ENCODE peak calls at places on chromosomes 11 and 22, in five cellular contexts. B is cardiac muscle cell, T is AG10803, X is foreskin fibroblast, D is uterus. A is an unnamed sample.

GRCh38 chr22:29269230-29269604 is 1.1 kb downstream of the EWSR1 start:
- DNase-seq in B (peak), X (no peak), T (no peak), D (no peak), A (no peak)

GRCh38 chr11:27898166-27898565 is 197.9 kb upstream of the BDNF start:
- DNase-seq in B (no peak), X (no peak), T (no peak), D (no peak), A (no peak)

GRCh38 chr22:48070760-48071159 is 1308.3 kb downstream of the TBC1D22A start:
- DNase-seq in D (no peak), T (no peak), B (no peak), X (no peak), A (no peak)

GRCh38 chr11:113073290-113073953 is 112.2 kb downstream of the NCAM1 start:
- DNase-seq in X (no peak), T (peak), B (peak), D (no peak), A (no peak)

GRCh38 chr11:119907934-119908760 is 179.1 kb upstream of the NECTIN1 start:
- DNase-seq in B (no peak), X (no peak), D (no peak), T (no peak), A (no peak)

GRCh38 chr11:61545341-61545740 is 35.5 kb downstream of the SYT7 start:
- DNase-seq in X (no peak), T (no peak), B (no peak), D (no peak), A (no peak)

GRCh38 chr11:26584818-26585217 is 12.8 kb upstream of the MUC15 start:
- DNase-seq in D (no peak), T (no peak), B (no peak), X (no peak), A (no peak)

GRCh38 chr11:62682518-62682917 is 3.6 kb upstream of the UBXN1 start:
- DNase-seq in D (no peak), B (no peak), X (no peak), T (no peak), A (no peak)

GRCh38 chr11:90784241-90784814 is 561.5 kb upstream of the CHORDC1 start:
- DNase-seq in T (no peak), B (no peak), D (no peak), X (no peak), A (no peak)

GRCh38 chr11:67375320-67376021 is 2.1 kb upstream of the CLCF1 start:
- DNase-seq in B (no peak), D (peak), X (no peak), T (no peak), A (no peak)

GRCh38 chr11:7577883-7578242 is 64.1 kb downstream of the PPFIBP2 start:
- DNase-seq in B (no peak), T (peak), X (peak), D (no peak), A (peak)

GRCh38 chr11:116857316-116857715 is 19.9 kb upstream of the APOA1 start:
- DNase-seq in B (no peak), T (peak), X (no peak), D (no peak), A (no peak)

GRCh38 chr11:93054881-93055280 is 85.4 kb downstream of the MTNR1B start:
- DNase-seq in X (peak), B (no peak), T (peak), D (no peak), A (peak)

GRCh38 chr11:66886671-66887221 is 29.9 kb downstream of the LRFN4 start:
- DNase-seq in B (no peak), X (no peak), D (no peak), T (no peak), A (no peak)

GRCh38 chr11:63916837-63917684 is at the start of gene RCOR2:
- DNase-seq in B (peak), T (peak), D (peak), X (peak), A (no peak)

GRCh38 chr11:69057801-69058200 is 9.1 kb downstream of the TPCN2 start:
- DNase-seq in X (no peak), T (no peak), D (no peak), B (no peak), A (no peak)

GRCh38 chr22:29257751-29258181 is 10.0 kb downstream of the RHBDD3 start:
- DNase-seq in D (no peak), B (no peak), X (no peak), T (no peak), A (no peak)

GRCh38 chr11:66371627-66372415 is at the start of gene SLC29A2:
- DNase-seq in D (no peak), X (no peak), T (no peak), B (peak), A (no peak)

DNA sequence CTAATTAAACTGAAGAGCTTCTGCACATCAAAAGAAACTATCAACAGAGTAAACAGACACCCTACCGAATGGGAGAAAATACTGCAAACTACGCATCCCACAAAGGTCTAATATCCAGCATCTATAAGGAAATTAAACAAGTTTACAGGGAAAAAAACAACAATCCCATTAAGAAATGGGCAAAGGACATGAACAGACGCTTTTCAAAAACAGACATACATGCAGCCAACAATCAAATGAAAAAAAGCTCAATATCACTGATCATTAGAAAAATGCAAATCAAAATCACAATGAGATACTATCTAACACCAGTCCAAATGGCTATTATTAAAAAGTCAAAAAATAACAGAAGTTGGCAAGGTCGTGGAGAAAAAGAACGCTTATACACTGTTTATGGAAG is 117.5 kb downstream of the FCHSD2 start:
- DNase-seq in X (no peak), D (no peak), B (no peak), T (no peak), A (no peak)
- TF ChIP-seq CTCF in X (no peak), D (no peak), B (no peak), T (no peak), A (no peak)

DNA sequence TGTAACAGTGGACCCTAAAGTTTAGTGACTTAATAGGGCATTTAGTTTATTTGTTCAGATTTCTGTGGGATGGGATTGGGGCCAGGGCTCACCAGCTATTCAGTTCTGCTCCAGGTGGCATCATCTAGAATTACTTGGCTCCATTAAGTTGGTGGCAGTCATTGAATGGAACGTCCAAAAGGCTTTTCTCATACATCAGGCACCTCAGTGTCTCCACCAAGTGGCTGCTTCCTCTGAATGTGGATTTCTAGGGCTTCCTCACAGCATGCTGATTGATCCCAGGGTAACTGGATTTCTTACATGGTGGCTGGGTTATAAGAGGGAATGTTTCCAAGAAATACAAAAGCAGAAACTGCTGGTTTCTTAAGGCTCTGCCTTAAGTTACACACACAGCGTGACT is 34.7 kb downstream of the USP47 start:
- DNase-seq in D (no peak), B (no peak), T (no peak), X (no peak), A (no peak)
- TF ChIP-seq CTCF in D (no peak), B (peak), T (no peak), X (no peak), A (peak)

DNA sequence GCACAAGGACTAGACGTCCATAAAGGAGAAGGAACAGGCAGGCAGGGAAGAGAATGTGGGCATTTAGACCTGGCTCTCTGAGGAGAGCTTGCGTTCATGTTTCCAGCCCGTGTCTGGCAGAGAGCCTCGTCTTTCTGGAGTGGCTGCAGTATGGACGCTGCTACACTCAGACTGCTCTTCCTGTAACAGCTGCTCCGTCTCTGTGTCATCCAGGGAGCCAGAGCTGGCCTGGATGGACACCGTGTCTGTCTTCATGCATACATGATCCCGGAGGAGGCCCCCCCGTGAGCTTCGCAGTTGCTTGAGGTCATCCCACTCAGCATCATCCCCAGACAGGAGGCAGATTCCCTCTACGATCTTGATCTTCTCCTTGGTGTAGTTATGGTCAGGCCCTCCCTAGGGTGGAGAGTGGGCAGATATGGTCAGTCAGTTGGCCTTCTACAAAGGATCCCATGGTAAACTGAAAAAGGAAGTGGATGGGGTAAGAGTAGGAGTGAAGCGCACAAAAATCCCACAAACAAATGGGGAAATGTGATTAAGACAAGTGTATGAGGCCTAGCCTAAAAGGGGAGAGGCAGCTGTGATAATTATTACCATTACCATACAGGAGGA is 12.9 kb upstream of the CKAP5 start:
- DNase-seq in B (no peak), X (no peak), T (no peak), D (no peak), A (no peak)
- TF ChIP-seq CTCF in B (no peak), X (no peak), T (no peak), D (no peak), A (no peak)

GRCh38 chr11:84398017-84398626 is 1112.0 kb upstream of the CCDC90B start:
- DNase-seq in B (peak), T (peak), D (no peak), X (no peak), A (no peak)
- TF ChIP-seq CTCF in B (peak), T (peak), D (no peak), X (no peak), A (no peak)

GRCh38 chr11:47269002-47269828 is 718 bp upstream of the MADD start:
- DNase-seq in D (peak), B (peak), T (peak), X (peak), A (peak)
- TF ChIP-seq CTCF in D (peak), B (peak), T (peak), X (no peak), A (peak)

A was measured in HFF-Myc.